ENCODE peak calls at places on chromosomes 13 and 19, in seven cellular contexts. R is NCI-H345, D is NCI-H187 treated with DMSO at 0.1 percent for 48 hours, H is WERI-Rb-1, T is hepatocyte, M is cerebellar cortex, L is A172. S is an unnamed sample.

GRCh38 chr13:76754414-76754813 is 131.8 kb downstream of the KCTD12 start:
- DNase-seq in D (no peak), R (no peak), H (no peak), L (peak), T (peak), M (peak), S (no peak)

GRCh38 chr19:15015946-15016542 is 33.2 kb upstream of the CASP14 start:
- DNase-seq in R (no peak), T (peak), D (no peak), L (peak), M (no peak), H (no peak), S (no peak)

GRCh38 chr19:33339016-33339749 is 34.3 kb upstream of the CEBPG start:
- DNase-seq in D (no peak), R (no peak), L (no peak), T (no peak), H (no peak), M (no peak), S (no peak)

GRCh38 chr13:80363890-80364503 is 23.1 kb upstream of the SPRY2 start:
- DNase-seq in T (peak), M (peak), L (peak), D (no peak), H (no peak), R (peak), S (no peak)

GRCh38 chr13:85653681-85654080 is 145.5 kb downstream of the SLITRK6 start:
- DNase-seq in D (no peak), H (no peak), M (no peak), T (no peak), R (no peak), L (no peak), S (no peak)

GRCh38 chr19:18284710-18285430 is 3.4 kb upstream of the JUND start:
- DNase-seq in H (no peak), T (no peak), M (no peak), D (no peak), L (no peak), R (no peak), S (no peak)

GRCh38 chr13:96090240-96091101 is 564 bp downstream of the HS6ST3 start:
- DNase-seq in M (no peak), T (peak), L (no peak), D (no peak), H (peak), R (peak), S (no peak)

GRCh38 chr19:5352229-5352763 is 11.7 kb upstream of the PTPRS start:
- DNase-seq in D (no peak), M (peak), L (no peak), T (no peak), R (no peak), H (no peak), S (no peak)

GRCh38 chr13:52879950-52880650 is 31.7 kb upstream of the PCDH8 start:
- DNase-seq in D (no peak), M (no peak), L (no peak), R (peak), T (peak), H (peak), S (no peak)

GRCh38 chr13:73902847-73903246 is 231.4 kb downstream of the KLF12 start:
- DNase-seq in H (no peak), L (no peak), T (no peak), D (no peak), R (no peak), M (no peak), S (no peak)

GRCh38 chr19:3154957-3155736 is 19.3 kb downstream of the GNA15 start:
- DNase-seq in D (no peak), L (peak), R (no peak), T (no peak), H (no peak), M (no peak), S (peak)

GRCh38 chr19:13588953-13589833 is 82.9 kb upstream of the CACNA1A start:
- DNase-seq in D (no peak), L (peak), H (peak), T (peak), R (peak), M (peak), S (peak)

GRCh38 chr19:51726049-51726448 is 2.3 kb upstream of the HAS1 start:
- DNase-seq in H (peak), D (no peak), R (no peak), L (peak), T (peak), M (no peak), S (peak)

GRCh38 chr19:30145467-30145866 is 203.4 kb downstream of the URI1 start:
- DNase-seq in T (no peak), D (no peak), R (no peak), H (no peak), M (no peak), L (no peak), S (no peak)

GRCh38 chr13:101919541-101920306 is 467.2 kb downstream of the ITGBL1 start:
- DNase-seq in T (peak), D (peak), M (peak), R (peak), H (peak), L (peak), S (no peak)

GRCh38 chr19:8491574-8491973 is 10.9 kb downstream of the PRAM1 start:
- DNase-seq in T (no peak), D (no peak), R (no peak), L (no peak), M (no peak), H (no peak), S (no peak)

GRCh38 chr13:112690242-112690943 is 555 bp downstream of the ATP11A start:
- DNase-seq in D (no peak), L (peak), T (peak), H (peak), R (peak), M (no peak), S (no peak)

GRCh38 chr13:81929988-81930387 is 1589.1 kb upstream of the SPRY2 start:
- DNase-seq in T (peak), L (peak), M (peak), D (no peak), H (no peak), R (peak), S (no peak)

GRCh38 chr13:43127827-43128226 is 104.4 kb downstream of the DNAJC15 start:
- DNase-seq in M (no peak), L (no peak), R (no peak), T (no peak), H (no peak), D (no peak), S (no peak)

GRCh38 chr19:37362733-37363132 is 8.2 kb upstream of the ZNF527 start:
- DNase-seq in T (no peak), R (peak), L (no peak), M (no peak), D (no peak), H (peak), S (no peak)

GRCh38 chr19:46603195-46603637 is 2.1 kb downstream of the CALM3 start:
- DNase-seq in M (no peak), L (no peak), T (peak), R (no peak), H (no peak), D (no peak), S (no peak)

GRCh38 chr13:110944121-110944967 is 29.5 kb upstream of the ANKRD10 start:
- DNase-seq in R (no peak), M (peak), D (no peak), L (peak), T (peak), H (peak), S (peak)

S was measured in T1000.